ENCODE peak calls at places on chromosomes 11 and 22, in eight cellular contexts. H is fibroblast of mammary gland, C is tibial nerve, L is RWPE1, E is tibial artery, K is HFFc6, R is chondrocyte, S is brain microvascular endothelial cell. O is an unnamed sample.

GRCh38 chr11:67666676-67667489 is 7.5 kb downstream of the ALDH3B2 start:
- DNase-seq in E (peak; percentile 37), C (no peak), R (peak; percentile 72), H (no peak), S (no peak), K (no peak), L (no peak), O (no peak)

GRCh38 chr11:83681045-83681781 is 395.0 kb upstream of the CCDC90B start:
- DNase-seq in L (no peak), H (no peak), C (no peak), R (no peak), S (no peak), K (no peak), E (no peak), O (no peak)

GRCh38 chr11:44010789-44011251 is 37.0 kb upstream of the ACCSL start:
- DNase-seq in C (no peak), R (no peak), L (no peak), K (peak; percentile 12), H (peak; percentile 86), S (no peak), E (peak; percentile 66), O (no peak)

GRCh38 chr22:35523167-35523928 is 17.3 kb upstream of the RASD2 start:
- DNase-seq in R (no peak), K (no peak), L (no peak), H (no peak), S (no peak), E (no peak), C (no peak), O (no peak)

GRCh38 chr11:9704037-9704436 is 40.2 kb downstream of the SWAP70 start:
- DNase-seq in S (no peak), L (no peak), H (no peak), E (no peak), K (no peak), R (no peak), C (no peak), O (no peak)

GRCh38 chr11:109040303-109040702 is 375.4 kb downstream of the DDX10 start:
- DNase-seq in K (no peak), E (no peak), R (no peak), H (no peak), C (no peak), L (no peak), S (no peak), O (no peak)

GRCh38 chr11:111465400-111465799 is 46.8 kb downstream of the BTG4 start:
- DNase-seq in R (no peak), H (peak; percentile 89), S (peak; percentile 14), E (no peak), C (no peak), L (peak; percentile 64), K (peak; percentile 53), O (peak; percentile 69)

GRCh38 chr22:18979957-18980356 is 43.9 kb upstream of the PRODH start:
- DNase-seq in S (no peak), L (no peak), H (no peak), K (no peak), C (no peak), R (peak; percentile 11), E (no peak), O (no peak)

GRCh38 chr11:72643547-72643946 is 30.7 kb downstream of the PDE2A start:
- DNase-seq in C (no peak), R (no peak), K (peak; percentile 28), H (peak; percentile 54), L (peak; percentile 89), S (peak; percentile 18), E (peak; percentile 84), O (no peak)

GRCh38 chr22:28741758-28742561 is at the start of the genes CHEK2 and HSCB:
- DNase-seq in H (peak; percentile 99), K (peak; percentile 98), R (peak; percentile 99), S (peak; percentile 99), E (peak; percentile 99), C (peak; percentile 98), L (peak; percentile 96), O (peak; percentile 99)

GRCh38 chr11:122721964-122722266 is 66.4 kb downstream of the UBASH3B start:
- DNase-seq in S (peak; percentile 94), L (peak; percentile 64), E (no peak), H (peak; percentile 93), C (no peak), K (peak; percentile 73), R (no peak), O (peak; percentile 97)

GRCh38 chr11:121561240-121561639 is 108.5 kb upstream of the SORL1-AS1 start:
- DNase-seq in S (no peak), C (no peak), H (no peak), E (no peak), K (no peak), L (no peak), R (no peak), O (no peak)

GRCh38 chr11:27120211-27120610 is 79.6 kb downstream of the BBOX1 start:
- DNase-seq in S (no peak), H (peak; percentile 89), L (no peak), E (no peak), C (no peak), R (no peak), K (peak; percentile 9), O (no peak)

GRCh38 chr11:24587655-24588054 is 90.8 kb downstream of the LUZP2 start:
- DNase-seq in R (no peak), K (no peak), H (no peak), S (no peak), E (no peak), C (no peak), L (no peak), O (peak; percentile 43)

GRCh38 chr11:76161261-76161961 is 44.9 kb downstream of the WNT11 start:
- DNase-seq in E (no peak), L (no peak), R (peak; percentile 56), K (no peak), S (no peak), C (no peak), H (peak; percentile 30), O (peak; percentile 59)

GRCh38 chr11:117376517-117376916 is 48.9 kb downstream of the CEP164 start:
- DNase-seq in S (no peak), H (no peak), K (no peak), R (no peak), C (no peak), E (peak; percentile 13), L (no peak), O (no peak)

GRCh38 chr22:29030016-29030617 is 31.5 kb downstream of the C22orf31 start:
- DNase-seq in L (peak; percentile 13), K (peak; percentile 21), E (no peak), R (no peak), S (no peak), H (peak; percentile 28), C (no peak), O (peak; percentile 57)

DNA sequence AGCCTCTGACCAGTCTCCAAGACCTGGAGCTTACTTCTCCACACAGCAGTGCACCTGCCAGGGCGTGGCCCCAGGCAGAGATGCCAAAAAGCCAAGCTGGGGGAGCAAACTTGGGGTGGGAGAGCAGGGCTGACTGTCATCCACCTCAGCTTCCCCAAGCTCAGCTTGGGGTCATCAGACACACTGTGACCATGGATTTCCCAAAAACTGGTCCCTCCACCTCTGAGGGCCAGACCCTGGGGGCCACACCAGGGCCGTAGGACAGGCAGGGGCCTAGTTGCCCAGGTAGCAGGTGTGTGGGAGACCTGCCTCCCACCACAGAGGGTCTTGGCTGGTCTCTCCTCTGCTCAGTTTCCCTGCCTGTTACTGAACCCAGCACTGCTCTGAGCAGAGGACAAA is 30.6 kb downstream of the ARVCF start:
- DNase-seq in R (peak; percentile 61), K (no peak), L (no peak), H (no peak), S (no peak), C (no peak), E (no peak), O (no peak)
- TF ChIP-seq CTCF in R (no peak), K (no peak), L (no peak), H (no peak), S (no peak), C (no peak), E (no peak), O (no peak)

DNA sequence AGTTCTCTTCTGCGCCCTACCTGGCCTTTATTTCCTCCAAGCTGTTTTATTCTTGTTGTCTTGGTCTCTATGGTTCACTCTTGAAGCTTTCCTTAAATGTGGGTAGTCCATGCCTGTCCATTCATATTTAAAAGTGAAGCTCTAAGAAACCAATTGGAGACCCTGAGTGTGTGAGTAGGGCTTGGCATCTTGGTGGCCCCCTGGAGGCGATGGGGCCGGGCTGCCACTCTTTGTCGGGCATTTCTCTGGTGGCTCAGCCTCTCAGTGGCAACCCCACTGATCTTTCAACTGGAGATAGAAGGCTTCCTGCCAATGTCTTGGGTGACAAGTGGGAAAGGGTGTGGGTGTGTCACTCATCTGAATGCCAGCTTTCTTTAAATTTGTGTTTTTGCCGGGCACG is 9.1 kb downstream of the TRPT1 start:
- DNase-seq in C (no peak), E (no peak), L (no peak), S (no peak), H (no peak), R (no peak), K (no peak), O (no peak)
- TF ChIP-seq CTCF in C (no peak), E (no peak), L (no peak), S (no peak), H (no peak), R (no peak), K (no peak), O (no peak)

GRCh38 chr11:96122601-96123044 is 198.7 kb upstream of the MTMR2 start:
- DNase-seq in E (no peak), K (peak; percentile 20), S (no peak), C (no peak), L (peak; percentile 74), R (no peak), H (no peak), O (peak; percentile 53)
- TF ChIP-seq CTCF in E (no peak), K (peak; percentile 31), S (no peak), C (no peak), L (peak; percentile 24), R (peak; percentile 49), H (no peak), O (no peak)

GRCh38 chr11:73852049-73852448 is 24.6 kb downstream of the COA4 start:
- DNase-seq in S (no peak), R (no peak), E (no peak), L (no peak), K (no peak), C (no peak), H (no peak), O (no peak)

GRCh38 chr11:73851046-73851764 is 25.4 kb downstream of the COA4 start:
- DNase-seq in S (no peak), E (no peak), L (no peak), R (no peak), K (no peak), C (no peak), H (no peak), O (no peak)

GRCh38 chr11:73856001-73856663 is 20.5 kb downstream of the COA4 start:
- DNase-seq in R (no peak), L (no peak), C (no peak), H (no peak), S (no peak), K (no peak), E (no peak), O (no peak)

GRCh38 chr11:73859671-73860070 is 17.0 kb downstream of the COA4 start:
- DNase-seq in K (no peak), R (no peak), C (no peak), S (no peak), E (no peak), H (no peak), L (no peak), O (no peak)

DNA sequence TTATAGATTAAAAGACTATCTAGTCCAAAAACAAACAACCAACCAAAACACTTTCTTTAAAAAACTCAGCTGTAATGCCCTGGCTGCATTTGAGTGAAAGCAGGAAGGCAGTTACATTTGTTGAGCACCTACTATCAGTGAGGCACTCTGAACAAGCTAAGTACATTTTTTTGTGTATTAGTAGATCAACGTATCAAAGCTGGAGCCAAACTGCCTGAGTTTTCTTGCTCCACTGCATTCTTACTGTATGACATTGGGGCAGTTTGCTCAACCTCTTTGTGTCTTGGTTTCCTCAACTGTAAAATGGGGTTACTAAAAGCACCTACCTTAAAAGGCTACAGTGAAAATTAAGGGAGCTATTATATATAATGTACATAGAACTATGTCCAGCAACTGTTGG is 22.0 kb downstream of the COA4 start:
- DNase-seq in K (no peak), E (no peak), H (peak; percentile 25), R (no peak), S (no peak), C (no peak), L (no peak), O (peak; percentile 29)
- TF ChIP-seq CTCF in K (no peak), E (no peak), H (no peak), R (no peak), S (no peak), C (no peak), L (no peak), O (no peak)